ENCODE peak calls at places on chromosomes 7 and 10, in six cellular contexts. W is CD8-positive, alpha-beta T cell; N is body of pancreas; M is transverse colon; O is brain microvascular endothelial cell; E is heart left ventricle. Z is an unnamed sample.

GRCh38 chr10:59098811-59099452 is 77.5 kb upstream of the PHYHIPL start:
- DNase-seq in W (no peak), N (no peak), M (no peak), O (no peak), E (no peak), Z (peak; percentile 35)

GRCh38 chr7:23653942-23654341 is 26.1 kb upstream of the FAM221A start:
- DNase-seq in W (no peak), N (no peak), M (no peak), O (no peak), E (no peak), Z (no peak)

GRCh38 chr10:44591911-44592310 is 207.0 kb upstream of the CXCL12 start:
- DNase-seq in W (no peak), N (no peak), M (no peak), O (no peak), E (no peak), Z (no peak)

GRCh38 chr10:133375357-133376115 is 2.4 kb upstream of the ECHS1 start:
- DNase-seq in W (no peak), N (no peak), M (no peak), O (no peak), E (no peak), Z (no peak)

GRCh38 chr10:14669576-14669975 is 105.1 kb downstream of the FAM107B start:
- DNase-seq in W (no peak), N (no peak), M (no peak), O (no peak), E (no peak), Z (no peak)

GRCh38 chr7:25455649-25456251 is 227.5 kb upstream of the NPVF start:
- DNase-seq in W (no peak), N (no peak), M (no peak), O (no peak), E (no peak), Z (no peak)

GRCh38 chr7:135716677-135717238 is 11.2 kb downstream of the SLC13A4 start:
- DNase-seq in W (no peak), N (no peak), M (no peak), O (peak; percentile 56), E (no peak), Z (no peak)

GRCh38 chr7:100825760-100826545 is 1.4 kb downstream of the EPHB4 start:
- DNase-seq in W (no peak), N (peak; percentile 29), M (no peak), O (peak; percentile 17), E (no peak), Z (peak; percentile 67)

GRCh38 chr7:155338632-155339320 is 41.1 kb downstream of the INSIG1 start:
- DNase-seq in W (no peak), N (no peak), M (no peak), O (no peak), E (no peak), Z (no peak)

GRCh38 chr10:29243750-29244149 is 45.1 kb upstream of the LYZL1 start:
- DNase-seq in W (no peak), N (peak; percentile 62), M (no peak), O (no peak), E (no peak), Z (no peak)

GRCh38 chr7:135259702-135260101 is 26.1 kb downstream of the STRA8 start:
- DNase-seq in W (no peak), N (no peak), M (no peak), O (no peak), E (no peak), Z (no peak)

DNA sequence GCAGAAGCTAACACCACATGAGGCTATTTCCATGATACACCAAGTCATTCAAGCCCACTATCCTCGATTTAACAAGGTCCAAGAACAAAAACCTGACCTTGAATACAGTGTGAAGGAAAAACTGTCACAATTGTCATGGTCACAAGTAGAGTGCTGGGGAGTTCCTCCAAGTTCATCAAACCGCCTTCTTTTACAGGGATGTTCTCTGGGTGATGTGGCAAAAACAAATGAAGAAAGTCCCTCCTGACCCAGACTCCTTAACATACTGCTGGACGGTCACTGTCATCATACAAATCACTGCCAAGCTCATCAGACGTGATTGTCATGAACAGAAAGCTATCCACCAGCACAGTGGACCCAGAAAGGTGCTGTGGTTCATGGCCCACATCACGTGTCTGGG is 28.9 kb downstream of the HIPK2 start:
- DNase-seq in W (no peak), N (no peak), M (no peak), O (no peak), E (no peak), Z (no peak)
- H3K27ac ChIP-seq in W (no peak overlapping the region), N (no peak overlapping the region), M (no peak overlapping the region), O (no peak overlapping the region), E (peak overlapping the region; percentile 97), Z (no peak overlapping the region)

DNA sequence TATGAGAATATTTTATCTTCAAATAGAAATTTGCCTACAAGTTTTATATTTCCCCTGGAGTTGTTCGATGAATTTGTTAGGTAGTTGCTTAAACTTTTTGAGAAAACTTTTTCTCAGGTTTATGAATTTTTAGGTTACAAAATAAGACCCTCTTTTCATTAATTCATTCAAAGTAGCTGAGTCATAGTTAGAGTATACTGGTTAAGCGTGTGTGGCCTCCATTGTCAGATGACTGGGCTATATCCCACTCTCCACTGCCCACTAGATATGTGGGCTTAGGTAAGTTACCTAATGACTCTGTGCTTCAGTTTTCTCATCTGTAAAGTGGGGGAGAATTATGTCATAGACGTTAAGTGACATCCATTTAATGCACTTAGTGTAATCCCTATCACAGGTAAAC is 1.0 kb downstream of the ASB15 start:
- DNase-seq in W (no peak), N (no peak), M (no peak), O (no peak), E (no peak), Z (no peak)
- H3K4me3 ChIP-seq in W (no peak overlapping the region), N (no peak overlapping the region), M (no peak overlapping the region), O (no peak overlapping the region), E (peak overlapping the region; percentile 45), Z (no peak overlapping the region)

GRCh38 chr7:159240962-159241361 is 96.3 kb upstream of the VIPR2 start:
- DNase-seq in W (no peak), N (no peak), M (no peak), O (no peak), E (no peak), Z (no peak)
- TF ChIP-seq CTCF in W (no peak), N (no peak), M (no peak), O (no peak), E (no peak), Z (no peak)

GRCh38 chr7:102432476-102433318 is 678 bp upstream of the ORAI2 start:
- DNase-seq in W (no peak), N (no peak), M (peak; percentile 50), O (no peak), E (no peak), Z (no peak)

GRCh38 chr7:102431617-102432298 is 1.6 kb upstream of the ORAI2 start:
- DNase-seq in W (peak; percentile 27), N (peak; percentile 27), M (peak; percentile 66), O (no peak), E (no peak), Z (peak; percentile 41)

GRCh38 chr7:102433319-102434038 is at the start of gene ORAI2:
- DNase-seq in W (peak; percentile 76), N (peak; percentile 76), M (peak; percentile 84), O (peak; percentile 39), E (peak; percentile 86), Z (peak; percentile 93)

GRCh38 chr7:102436123-102436522 is 2.7 kb downstream of the ORAI2 start:
- DNase-seq in W (no peak), N (no peak), M (no peak), O (no peak), E (no peak), Z (no peak)

DNA sequence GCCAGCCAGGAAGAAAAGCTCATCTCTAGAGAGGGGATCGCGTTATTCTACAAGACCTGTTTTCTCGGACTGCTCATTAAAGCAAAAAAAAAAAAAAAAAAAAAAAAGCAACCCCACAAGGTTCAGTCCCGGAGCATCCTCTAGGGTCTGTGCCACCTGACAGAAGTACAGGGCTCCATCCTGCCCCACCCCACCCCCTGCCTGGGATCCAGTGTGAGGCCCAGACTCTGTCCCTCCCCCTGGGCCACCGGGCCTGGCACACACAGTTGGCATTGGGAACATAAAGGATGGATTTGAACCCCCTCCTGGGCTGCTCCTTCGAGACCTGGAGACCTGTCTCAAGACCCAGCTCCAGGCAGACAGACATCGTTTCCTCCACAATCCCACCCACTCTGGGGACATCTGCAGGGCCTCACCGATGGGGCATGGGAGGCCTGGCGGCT is 685 bp downstream of the ORAI2 start:
- DNase-seq in W (no peak), N (no peak), M (no peak), O (no peak), E (no peak), Z (no peak)
- H3K27ac ChIP-seq in W (peak overlapping the region; percentile 71), N (peak overlapping the region; percentile 40), M (peak overlapping the region; percentile 80), O (no peak overlapping the region), E (peak overlapping the region; percentile 68), Z (peak overlapping the region; percentile 48)

DNA sequence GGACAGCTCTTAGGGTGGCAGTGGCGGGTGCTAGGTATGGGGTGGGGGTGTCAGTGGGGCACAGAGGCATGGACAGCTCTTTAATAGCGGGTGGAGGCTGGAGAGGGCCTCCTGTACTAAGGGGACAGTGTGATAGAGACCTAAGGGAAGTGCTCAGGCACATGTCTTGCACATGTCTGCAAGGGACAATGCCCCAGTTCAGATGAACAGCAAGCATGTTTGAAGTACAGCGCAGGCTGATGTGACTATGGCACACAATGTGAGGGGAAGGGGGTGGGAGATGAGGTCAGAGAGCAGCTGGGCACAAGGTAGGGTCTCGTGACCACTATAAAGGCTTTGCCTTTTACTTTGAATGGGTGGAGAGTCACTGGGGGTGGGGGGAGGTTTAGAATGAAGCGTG is 3.5 kb downstream of the GIMAP8 start:
- DNase-seq in W (no peak), N (no peak), M (no peak), O (no peak), E (no peak), Z (no peak)
- H3K4me3 ChIP-seq in W (peak overlapping the region; percentile 59), N (no peak overlapping the region), M (no peak overlapping the region), O (no peak overlapping the region), E (peak overlapping the region; percentile 63), Z (no peak overlapping the region)

DNA sequence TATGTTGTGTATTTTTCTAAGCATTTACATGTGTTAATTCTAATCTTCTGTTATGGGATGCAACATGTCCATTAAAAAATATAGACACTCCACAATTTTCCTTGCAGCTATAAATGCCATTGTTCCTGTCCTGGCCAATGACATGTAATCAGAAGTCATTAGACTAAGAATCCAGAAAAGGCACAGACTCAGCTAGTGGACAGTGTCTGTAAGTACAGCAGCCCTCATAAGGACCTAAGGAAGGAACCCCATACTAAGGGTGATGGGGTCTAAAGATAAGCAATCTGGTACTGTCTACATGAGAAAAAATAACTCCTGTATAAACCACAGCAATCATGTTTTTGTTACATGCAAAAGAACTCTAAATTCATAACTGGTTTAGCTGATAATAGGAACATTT is 115.9 kb downstream of the GPR85 start:
- DNase-seq in W (no peak), N (no peak), M (no peak), O (no peak), E (no peak), Z (no peak)
- TF ChIP-seq CTCF in W (no peak), N (no peak), M (no peak), O (peak; percentile 36), E (no peak), Z (no peak)

Z was measured in hepatocyte.